ENCODE peak calls at places on chromosomes 2 and 18, in seven cellular contexts. N is ELR; O is activated naive CD4-positive, alpha-beta T cell treated with Interleukin-2 at 50 U/mL for 16 hours; T is ELF-1; F is activated T-cell treated with anti-CD3 and anti-CD28 coated beads for 1 hour; P is fibroblast of mammary gland; Q is activated CD4-positive, alpha-beta T cell treated with anti-CD3 and anti-CD28 coated beads, Interleukin-2, amount 50 U/mL, for 48 hours. Z is an unnamed sample.

GRCh38 chr2:166090346-166090745 is 37.5 kb downstream of the SCN1A start:
- DNase-seq in P (peak; percentile 84), T (no peak), O (no peak), F (no peak), N (peak; percentile 23), Q (no peak), Z (peak; percentile 21)

GRCh38 chr18:27713727-27714080 is 463.2 kb downstream of the CDH2 start:
- DNase-seq in F (no peak), O (no peak), N (peak; percentile 35), P (peak; percentile 59), Q (no peak), T (no peak), Z (no peak)

GRCh38 chr2:101175991-101176390 is 24.8 kb upstream of the TBC1D8 start:
- DNase-seq in F (no peak), N (no peak), O (no peak), T (no peak), Q (no peak), P (peak; percentile 27), Z (peak; percentile 86)

GRCh38 chr2:95297639-95298395 is 670 bp downstream of the KCNIP3 start:
- DNase-seq in N (no peak), T (no peak), Q (no peak), P (no peak), O (no peak), F (no peak), Z (no peak)

GRCh38 chr18:48857023-48857694 is 93.6 kb downstream of the SMAD7 start:
- DNase-seq in T (no peak), Q (no peak), F (no peak), P (no peak), N (no peak), O (no peak), Z (no peak)

GRCh38 chr2:207561386-207562080 is 31.8 kb downstream of the CREB1 start:
- DNase-seq in T (no peak), Q (no peak), P (no peak), N (peak; percentile 23), O (no peak), F (no peak), Z (no peak)

GRCh38 chr2:128613876-128614275 is 295.2 kb upstream of the HS6ST1 start:
- DNase-seq in O (no peak), T (no peak), N (no peak), F (no peak), P (no peak), Q (no peak), Z (no peak)

GRCh38 chr2:177235855-177236437 is 23.4 kb downstream of the HNRNPA3 start:
- DNase-seq in P (no peak), O (no peak), N (no peak), T (no peak), F (no peak), Q (no peak), Z (no peak)

GRCh38 chr2:48249631-48250473 is 280.1 kb upstream of the STON1 start:
- DNase-seq in P (peak; percentile 57), O (no peak), N (no peak), Q (no peak), T (no peak), F (no peak), Z (peak; percentile 89)

GRCh38 chr2:135630488-135630887 is 99.2 kb downstream of the R3HDM1 start:
- DNase-seq in T (no peak), O (no peak), P (no peak), Q (no peak), N (no peak), F (no peak), Z (no peak)

GRCh38 chr2:107419191-107419590 is 407.5 kb upstream of the RGPD4 start:
- DNase-seq in F (no peak), T (no peak), P (no peak), O (no peak), N (no peak), Q (no peak), Z (no peak)

GRCh38 chr18:76264073-76264472 is 231.0 kb downstream of the ZNF516 start:
- DNase-seq in O (no peak), N (no peak), T (no peak), P (no peak), Q (no peak), F (no peak), Z (no peak)